ENCODE peak calls at places on chromosomes 7 and 10, in eight cellular contexts. D is HepG2, J is IMR-90, G is A549, S is SK-N-SH, P is K562, R is GM12878, Q is HCT116. W is an unnamed sample.

GRCh38 chr10:32055478-32056135 is 618 bp downstream of the KIF5B start:
- DNase-seq in S (peak; percentile 82), P (peak; percentile 71), J (peak; percentile 41), R (no peak), G (peak; percentile 50), D (peak; percentile 43), Q (no peak), W (no peak)

GRCh38 chr7:151251926-151252835 is 3.7 kb upstream of the SMARCD3 start:
- DNase-seq in G (peak; percentile 84), P (peak; percentile 97), R (no peak), Q (no peak), J (peak; percentile 69), D (no peak), S (peak; percentile 100), W (no peak)

GRCh38 chr7:83547526-83547925 is 101.4 kb downstream of the SEMA3E start:
- DNase-seq in P (no peak), S (peak; percentile 10), Q (peak; percentile 6), J (peak; percentile 39), R (peak; percentile 38), G (peak; percentile 7), D (no peak), W (no peak)

GRCh38 chr10:557792-558328 is 131.6 kb downstream of the DIP2C start:
- DNase-seq in D (no peak), Q (peak; percentile 3), G (no peak), J (no peak), P (no peak), S (peak; percentile 61), R (no peak), W (no peak)

GRCh38 chr10:26486985-26487850 is 49.1 kb downstream of the APBB1IP start:
- DNase-seq in J (peak; percentile 37), P (no peak), R (peak; percentile 79), Q (peak; percentile 55), S (no peak), G (peak; percentile 76), D (peak; percentile 3), W (no peak)

GRCh38 chr10:15743443-15743842 is 23.7 kb upstream of the ITGA8 start:
- DNase-seq in D (no peak), J (no peak), Q (no peak), G (no peak), P (no peak), R (no peak), S (no peak), W (no peak)

GRCh38 chr7:29091121-29091601 is 55.2 kb downstream of the CPVL start:
- DNase-seq in R (no peak), P (no peak), Q (no peak), J (no peak), S (peak; percentile 41), D (no peak), G (no peak), W (no peak)

GRCh38 chr7:45697576-45698136 is 123.5 kb downstream of the ADCY1 start:
- DNase-seq in P (no peak), J (peak; percentile 57), D (no peak), R (no peak), Q (no peak), G (no peak), S (no peak), W (no peak)

GRCh38 chr10:26381986-26382385 is 56.2 kb upstream of the APBB1IP start:
- DNase-seq in D (no peak), R (no peak), P (no peak), G (no peak), S (no peak), J (no peak), Q (no peak), W (no peak)

GRCh38 chr7:124035706-124036105 is 2.8 kb upstream of the TMEM229A start:
- DNase-seq in R (no peak), Q (no peak), J (no peak), D (no peak), S (no peak), P (no peak), G (no peak), W (no peak)

GRCh38 chr10:131587976-131588680 is 276.6 kb upstream of the TCERG1L start:
- DNase-seq in G (no peak), D (no peak), S (no peak), R (no peak), Q (no peak), J (no peak), P (no peak), W (no peak)

GRCh38 chr7:24801910-24802699 is 44.8 kb upstream of the GSDME start:
- DNase-seq in J (peak; percentile 29), G (no peak), Q (no peak), S (no peak), D (no peak), R (no peak), P (no peak), W (no peak)

GRCh38 chr7:69982197-69982596 is 383.9 kb downstream of the AUTS2 start:
- DNase-seq in R (no peak), G (no peak), S (no peak), J (no peak), Q (no peak), P (no peak), D (no peak), W (no peak)

GRCh38 chr7:56063500-56063881 is 595 bp upstream of the SUMF2 start:
- DNase-seq in S (no peak), D (peak; percentile 54), R (no peak), J (no peak), Q (no peak), G (no peak), P (no peak), W (no peak)

GRCh38 chr10:132637477-132638129 is 100.0 kb downstream of the INPP5A start:
- DNase-seq in R (peak; percentile 43), J (peak; percentile 73), Q (peak; percentile 7), G (peak; percentile 93), P (peak; percentile 31), S (peak; percentile 89), D (peak; percentile 59), W (no peak)

GRCh38 chr7:22823142-22823497 is 471 bp upstream of the TOMM7 start:
- DNase-seq in J (no peak), S (no peak), D (no peak), Q (no peak), R (no peak), P (no peak), G (no peak), W (no peak)

GRCh38 chr10:84296071-84296981 is 32.1 kb upstream of the CCSER2 start:
- DNase-seq in Q (no peak), G (no peak), R (no peak), J (peak; percentile 98), S (no peak), P (no peak), D (no peak), W (no peak)

GRCh38 chr7:22435720-22436119 is 64.3 kb downstream of the STEAP1B start:
- DNase-seq in Q (no peak), J (no peak), G (no peak), R (no peak), S (no peak), P (no peak), D (no peak), W (no peak)

GRCh38 chr7:116439856-116440549 is 59.5 kb upstream of the CAV2 start:
- DNase-seq in D (no peak), Q (no peak), P (no peak), R (no peak), S (no peak), J (no peak), G (no peak), W (no peak)

GRCh38 chr10:130174343-130174742 is 38.2 kb downstream of the GLRX3 start:
- DNase-seq in R (no peak), S (no peak), D (no peak), Q (no peak), G (no peak), J (peak; percentile 12), P (no peak), W (no peak)

GRCh38 chr10:958856-959255 is 27.4 kb upstream of the LARP4B start:
- DNase-seq in S (no peak), Q (no peak), P (no peak), J (no peak), G (no peak), R (no peak), D (no peak), W (no peak)

DNA sequence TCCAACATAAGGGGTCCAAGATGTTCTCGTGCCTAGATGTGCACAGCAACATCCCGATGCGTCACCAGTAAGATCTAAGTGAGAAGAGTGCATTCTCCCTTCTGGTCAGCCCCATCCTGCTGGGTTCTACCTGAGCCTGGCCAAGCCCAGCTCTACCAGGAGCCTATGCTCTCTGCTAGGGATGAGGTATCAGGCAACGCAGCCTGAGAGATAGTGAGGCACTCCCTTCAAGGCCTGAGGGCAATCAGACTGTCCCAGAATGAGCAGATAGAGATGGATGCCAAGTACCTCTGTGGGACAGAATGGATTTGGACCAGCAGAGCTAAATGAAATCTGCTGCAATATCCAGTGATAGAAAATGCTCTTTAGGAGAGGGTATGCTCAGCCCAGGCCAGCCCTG is 26.7 kb downstream of the DDC start:
- DNase-seq in S (no peak), P (no peak), Q (no peak), R (no peak), D (no peak), J (no peak), G (no peak), W (no peak)
- TF ChIP-seq RAD21 in S (no peak), P (no peak), Q (no peak), R (no peak), D (no peak), J (no peak), G (no peak), W (no peak)

DNA sequence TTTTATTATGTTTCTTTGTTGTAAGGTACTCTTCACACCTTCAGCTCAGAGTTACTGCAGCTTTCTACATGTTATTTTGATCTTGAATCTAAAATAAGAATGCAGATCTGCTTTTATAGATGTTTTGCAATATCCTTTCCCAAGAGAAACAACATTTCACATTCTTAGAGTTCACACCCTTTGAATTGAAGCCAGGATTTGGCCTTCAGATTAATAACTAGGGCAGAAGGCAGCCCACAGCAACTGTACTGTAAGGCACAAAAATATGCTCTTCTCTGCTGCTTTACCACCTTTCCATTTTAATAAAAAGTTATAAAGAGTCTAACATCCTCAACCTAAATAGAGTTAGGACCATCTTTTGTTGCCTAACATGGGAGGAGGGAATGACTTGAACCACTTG is 224.7 kb downstream of the LHFPL3 start:
- DNase-seq in P (no peak), Q (no peak), J (no peak), G (no peak), S (no peak), R (no peak), D (no peak), W (no peak)
- TF ChIP-seq RAD21 in P (no peak), Q (no peak), J (no peak), G (no peak), S (no peak), R (no peak), D (no peak), W (no peak)

DNA sequence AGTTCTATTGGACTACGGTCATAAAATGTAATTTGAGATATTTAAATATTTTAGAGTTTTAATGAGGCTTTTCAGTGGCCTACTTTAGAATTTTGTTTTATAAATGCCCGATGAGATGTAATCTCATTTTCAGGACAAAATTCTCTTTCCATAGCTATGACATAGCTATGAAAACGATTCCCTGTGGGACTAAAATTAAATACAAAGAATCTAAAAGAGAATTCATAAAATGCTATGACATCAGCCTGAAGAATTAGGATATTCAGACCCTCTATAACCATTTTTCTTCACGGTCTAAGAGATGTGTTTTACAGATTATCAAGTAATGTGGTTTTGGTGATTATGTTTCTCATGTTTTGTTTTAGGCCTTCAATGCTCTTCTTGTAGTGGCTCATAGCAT is 48.2 kb upstream of the ODAD2 start:
- DNase-seq in J (no peak), S (no peak), P (no peak), R (no peak), G (no peak), D (no peak), Q (no peak), W (no peak)
- TF ChIP-seq RAD21 in J (no peak), S (no peak), P (no peak), R (no peak), G (no peak), D (no peak), Q (no peak), W (no peak)

GRCh38 chr7:32921896-32922295 is 30.3 kb upstream of the KBTBD2 start:
- DNase-seq in J (peak; percentile 78), P (no peak), D (no peak), R (no peak), G (no peak), S (no peak), Q (no peak), W (no peak)
- TF ChIP-seq RAD21 in J (no peak), P (no peak), D (no peak), R (no peak), G (no peak), S (no peak), Q (no peak), W (no peak)